ENCODE peak calls at places on chromosome 17, in four cellular contexts. W, K, U and P are unnamed samples.

GRCh38 chr17:4833941-4834501 is 881 bp downstream of the MINK1 start:
- DNase-seq in W (no peak), K (peak), U (peak), P (peak)

GRCh38 chr17:38911081-38911730 is 14.2 kb upstream of the LASP1NB start:
- DNase-seq in U (peak), K (no peak), W (no peak), P (no peak)

GRCh38 chr17:45979137-45979536 is 19.9 kb upstream of the STH start:
- DNase-seq in W (no peak), U (no peak), K (no peak), P (no peak)

GRCh38 chr17:57319806-57320205 is 63.5 kb downstream of the MSI2 start:
- DNase-seq in U (no peak), W (no peak), K (no peak), P (no peak)

GRCh38 chr17:15351925-15352324 is 10.5 kb upstream of the TEKT3 start:
- DNase-seq in U (no peak), W (no peak), K (peak), P (peak)

GRCh38 chr17:45129426-45129939 is 2.8 kb downstream of the PLCD3 start:
- DNase-seq in W (no peak), U (no peak), K (no peak), P (no peak)

GRCh38 chr17:7042507-7043194 is 1.2 kb downstream of the SLC16A11 start:
- DNase-seq in U (no peak), K (no peak), W (peak), P (no peak)

GRCh38 chr17:2777242-2777867 is 18.9 kb upstream of the RAP1GAP2 start:
- DNase-seq in W (no peak), K (no peak), U (no peak), P (no peak)

GRCh38 chr17:29393451-29393850 is 3.3 kb downstream of the TAOK1 start:
- DNase-seq in K (no peak), W (no peak), U (no peak), P (peak)

GRCh38 chr17:3845361-3845753 is 689 bp downstream of the NCBP3 start:
- DNase-seq in K (no peak), U (no peak), W (peak), P (no peak)

GRCh38 chr17:9179602-9180001 is 158.3 kb downstream of the NTN1 start:
- DNase-seq in U (no peak), W (no peak), K (no peak), P (no peak)

GRCh38 chr17:77792626-77793025 is 165.9 kb upstream of the TNRC6C start:
- DNase-seq in K (no peak), U (no peak), W (no peak), P (no peak)

GRCh38 chr17:27381007-27381501 is 75.2 kb upstream of the KSR1 start:
- DNase-seq in U (peak), K (peak), W (peak), P (peak)

GRCh38 chr17:45040459-45040858 is 11.0 kb downstream of the DCAKD start:
- DNase-seq in K (no peak), U (no peak), W (no peak), P (no peak)

GRCh38 chr17:67818110-67819002 is 6.9 kb upstream of the BPTF start:
- DNase-seq in W (no peak), U (no peak), K (peak), P (no peak)

GRCh38 chr17:28053044-28053670 is 10.7 kb downstream of the NLK start:
- DNase-seq in K (no peak), W (no peak), U (no peak), P (peak)

GRCh38 chr17:48544356-48545021 is 420 bp downstream of the HOXB2 start:
- DNase-seq in U (peak), W (peak), K (no peak), P (peak)

GRCh38 chr17:78240839-78241238 is 9.4 kb downstream of the TMEM235 start:
- DNase-seq in U (no peak), K (no peak), W (no peak), P (no peak)

GRCh38 chr17:32551186-32551955 is 64.6 kb downstream of the CDK5R1 start:
- DNase-seq in K (peak), W (no peak), U (no peak), P (peak)

GRCh38 chr17:81368161-81368560 is 27.1 kb upstream of the BAHCC1 start:
- DNase-seq in W (no peak), U (no peak), K (no peak), P (no peak)

GRCh38 chr17:13541032-13541480 is 60.7 kb downstream of the HS3ST3A1 start:
- DNase-seq in W (no peak), K (peak), U (no peak), P (peak)

GRCh38 chr17:68657166-68657940 is 56.2 kb upstream of the FAM20A start:
- DNase-seq in U (no peak), K (no peak), W (no peak), P (no peak)

GRCh38 chr17:1455291-1455747 is 713 bp downstream of the CRK start:
- DNase-seq in U (peak), K (peak), W (peak), P (peak)

GRCh38 chr17:179721-180379 is 1.6 kb downstream of the DOC2B start:
- DNase-seq in U (no peak), K (no peak), W (no peak), P (no peak)

GRCh38 chr17:39939588-39940419 is 12.3 kb downstream of the LRRC3C start:
- DNase-seq in U (no peak), K (peak), W (peak), P (peak)

GRCh38 chr17:71427801-71428200 is 693.0 kb upstream of the SOX9 start:
- DNase-seq in U (no peak), W (no peak), K (peak), P (no peak)

GRCh38 chr17:55527520-55528118 is 16.4 kb upstream of the SMIM36 start:
- DNase-seq in U (no peak), W (no peak), K (peak), P (peak)

GRCh38 chr17:32103476-32104113 is 38.7 kb upstream of the RHOT1 start:
- DNase-seq in W (no peak), K (no peak), U (no peak), P (peak)

GRCh38 chr17:6941989-6942388 is 53.9 kb upstream of the ALOX12 start:
- DNase-seq in W (no peak), K (no peak), U (no peak), P (no peak)

GRCh38 chr17:83068641-83069570 is 10.5 kb upstream of the METRNL start:
- DNase-seq in U (peak), K (no peak), W (no peak), P (no peak)

GRCh38 chr17:75575197-75575596 is 12.4 kb upstream of the MYO15B start:
- DNase-seq in U (no peak), K (no peak), W (no peak), P (no peak)

GRCh38 chr17:57130708-57131461 is 45.8 kb downstream of the AKAP1 start:
- DNase-seq in W (peak), U (peak), K (peak), P (peak)

GRCh38 chr17:76720941-76721340 is 5.5 kb downstream of the JMJD6 start:
- DNase-seq in W (no peak), K (no peak), U (no peak), P (no peak)

GRCh38 chr17:67608691-67609090 is 109.0 kb upstream of the NOL11 start:
- DNase-seq in U (no peak), W (no peak), K (peak), P (peak)

GRCh38 chr17:77535435-77535834 is 394.7 kb downstream of the SEC14L1 start:
- DNase-seq in U (peak), W (no peak), K (peak), P (no peak)

GRCh38 chr17:34711646-34712045 is 132.3 kb downstream of the TMEM132E start:
- DNase-seq in W (no peak), K (no peak), U (no peak), P (no peak)

GRCh38 chr17:57117798-57118197 is 32.8 kb downstream of the AKAP1 start:
- DNase-seq in W (no peak), K (no peak), U (no peak), P (no peak)

GRCh38 chr17:7219812-7220592 is at the start of the genes ACADVL and DLG4:
- DNase-seq in K (peak), W (peak), U (peak), P (peak)

GRCh38 chr17:9768381-9768934 is 22.9 kb downstream of the DHRS7C start:
- DNase-seq in K (peak), W (no peak), U (no peak), P (peak)